ENCODE peak calls at places on chromosomes 13 and 19, in four cellular contexts. J is NCI-H345; N is stimulated activated naive CD8-positive, alpha-beta T cell treated with anti-CD3 and anti-CD28 coated beads, Interleukin-15, Interleukin-2, amounts not matched to agents 100 U/mL and 50 U/mL, for 24 hours; S is thyroid gland. P is an unnamed sample.

GRCh38 chr19:53091855-53092254 is 11.4 kb downstream of the ZNF160 start:
- DNase-seq in J (no peak), N (no peak), S (no peak), P (no peak)

GRCh38 chr19:39411006-39411831 is 1.2 kb upstream of the PLEKHG2 start:
- DNase-seq in S (peak; percentile 37), N (no peak), J (no peak), P (no peak)

GRCh38 chr19:40246292-40247073 is 20.0 kb upstream of the CCNP start:
- DNase-seq in N (no peak), S (no peak), J (no peak), P (no peak)

GRCh38 chr13:97329331-97329730 is 104.6 kb upstream of the RAP2A start:
- DNase-seq in J (no peak), S (no peak), N (no peak), P (no peak)

GRCh38 chr13:103656329-103656728 is 590.1 kb upstream of the SLC10A2 start:
- DNase-seq in S (no peak), N (no peak), J (no peak), P (no peak)

GRCh38 chr19:48737360-48737998 is 2.9 kb downstream of the RASIP1 start:
- DNase-seq in N (no peak), J (peak; percentile 27), S (no peak), P (no peak)

GRCh38 chr13:23678768-23679167 is 108.6 kb downstream of the TNFRSF19 start:
- DNase-seq in N (no peak), S (no peak), J (no peak), P (no peak)

GRCh38 chr19:16071072-16071691 is 5.1 kb upstream of the TPM4 start:
- DNase-seq in S (no peak), N (no peak), J (no peak), P (no peak)

GRCh38 chr19:51094696-51095279 is 12.1 kb upstream of the KLK14 start:
- DNase-seq in N (peak; percentile 50), S (peak; percentile 56), J (no peak), P (peak; percentile 22)

GRCh38 chr13:77696006-77696862 is 1.3 kb upstream of the SLAIN1 start:
- DNase-seq in N (no peak), S (no peak), J (peak; percentile 58), P (no peak)

GRCh38 chr19:2166741-2167738 is 3.3 kb downstream of the DOT1L start:
- DNase-seq in J (no peak), S (peak; percentile 97), N (no peak), P (no peak)

GRCh38 chr13:75445717-75446529 is 36.0 kb downstream of the TBC1D4 start:
- DNase-seq in J (no peak), S (no peak), N (no peak), P (no peak)

GRCh38 chr13:90502143-90502542 is 845.3 kb upstream of the MIR17HG start:
- DNase-seq in N (no peak), S (no peak), J (no peak), P (no peak)

GRCh38 chr13:99867535-99868271 is 103.9 kb downstream of the ZIC5 start:
- DNase-seq in J (no peak), N (no peak), S (no peak), P (no peak)

GRCh38 chr19:39943586-39943985 is 9.2 kb upstream of the FCGBP start:
- DNase-seq in N (no peak), J (no peak), S (no peak), P (no peak)

GRCh38 chr13:60881507-60881906 is 484.5 kb downstream of the TDRD3 start:
- DNase-seq in S (no peak), N (no peak), J (no peak), P (no peak)

GRCh38 chr13:112711528-112712265 is 21.9 kb downstream of the ATP11A start:
- DNase-seq in S (peak; percentile 82), J (peak; percentile 66), N (no peak), P (no peak)

GRCh38 chr19:10761443-10762242 is 43.8 kb downstream of the DNM2 start:
- DNase-seq in J (no peak), N (no peak), S (peak; percentile 37), P (no peak)

GRCh38 chr13:97425570-97425969 is 8.4 kb upstream of the RAP2A start:
- DNase-seq in S (no peak), N (no peak), J (no peak), P (no peak)

GRCh38 chr13:112671359-112671758 is 18.5 kb upstream of the ATP11A start:
- DNase-seq in S (no peak), N (no peak), J (no peak), P (no peak)

GRCh38 chr13:76965759-76966421 is 17.6 kb downstream of the ACOD1 start:
- DNase-seq in S (peak; percentile 68), J (peak; percentile 6), N (no peak), P (no peak)

GRCh38 chr19:46133101-46133627 is 8.7 kb upstream of the IGFL3 start:
- DNase-seq in N (no peak), S (peak; percentile 36), J (peak; percentile 89), P (no peak)

GRCh38 chr19:3179739-3180293 is 1.2 kb downstream of the S1PR4 start:
- DNase-seq in N (peak; percentile 61), J (no peak), S (no peak), P (peak; percentile 61)

GRCh38 chr19:42057856-42058255 is 12.2 kb downstream of the GRIK5 start:
- DNase-seq in S (no peak), N (no peak), J (no peak), P (no peak)

GRCh38 chr13:19862511-19863313 is 737 bp downstream of the ZMYM5 start:
- DNase-seq in S (peak; percentile 44), J (no peak), N (peak; percentile 57), P (peak; percentile 46)

GRCh38 chr19:3321696-3322095 is 44.7 kb upstream of the NFIC start:
- DNase-seq in N (no peak), J (no peak), S (no peak), P (no peak)

GRCh38 chr19:20167020-20167644 is at the start of gene ZNF486:
- DNase-seq in J (no peak), S (peak; percentile 99), N (peak; percentile 92), P (peak; percentile 93)

GRCh38 chr13:24692541-24692940 is 12.3 kb downstream of the ATP12A start:
- DNase-seq in S (no peak), J (no peak), N (no peak), P (no peak)

GRCh38 chr13:33229446-33230177 is 55.9 kb downstream of the STARD13 start:
- DNase-seq in N (no peak), J (no peak), S (no peak), P (no peak)

GRCh38 chr13:29954082-29955043 is 103.9 kb upstream of the UBL3 start:
- DNase-seq in J (no peak), S (peak; percentile 55), N (peak; percentile 38), P (peak; percentile 29)